ENCODE peak calls at places on chromosomes 6 and 20, in eight cellular contexts. S is aorta, A is PC-3, D is uterus, L is HL-60, T is HepG2, N is thoracic aorta, U is neural progenitor cell. H is an unnamed sample.

GRCh38 chr6:43575105-43575771 is 600 bp downstream of the XPO5 start:
- DNase-seq in S (peak; percentile 87), A (peak; percentile 17), D (no peak), L (peak; percentile 24), T (peak; percentile 40), N (no peak), U (peak; percentile 73), H (no peak)

GRCh38 chr20:63967330-63968135 is 2.2 kb downstream of the ZNF512B start:
- DNase-seq in S (peak; percentile 70), A (no peak), D (no peak), L (no peak), T (no peak), N (no peak), U (no peak), H (no peak)

GRCh38 chr20:37298190-37298939 is 8.9 kb downstream of the MANBAL start:
- DNase-seq in S (no peak), A (peak; percentile 22), D (no peak), L (no peak), T (no peak), N (no peak), U (no peak), H (peak; percentile 80)

GRCh38 chr6:90131614-90132423 is 164.8 kb downstream of the BACH2 start:
- DNase-seq in S (peak; percentile 92), A (no peak), D (peak; percentile 55), L (no peak), T (no peak), N (no peak), U (no peak), H (no peak)

GRCh38 chr6:148747493-148748160 is 797 bp downstream of the UST start:
- DNase-seq in S (peak; percentile 87), A (peak; percentile 40), D (peak; percentile 49), L (no peak), T (no peak), N (no peak), U (peak; percentile 84), H (no peak)

GRCh38 chr20:54054516-54054915 is 15.9 kb downstream of the BCAS1 start:
- DNase-seq in S (no peak), A (no peak), D (no peak), L (no peak), T (no peak), N (no peak), U (no peak), H (no peak)

GRCh38 chr6:25337431-25337830 is 58.3 kb downstream of the CARMIL1 start:
- DNase-seq in S (no peak), A (no peak), D (no peak), L (no peak), T (no peak), N (no peak), U (no peak), H (no peak)

GRCh38 chr6:118565317-118565960 is 17.3 kb downstream of the PLN start:
- DNase-seq in S (no peak), A (peak; percentile 56), D (no peak), L (no peak), T (peak; percentile 36), N (no peak), U (no peak), H (no peak)

GRCh38 chr20:9407805-9408421 is 106.5 kb upstream of the LAMP5 start:
- DNase-seq in S (no peak), A (peak; percentile 92), D (peak; percentile 39), L (peak; percentile 55), T (peak; percentile 65), N (peak; percentile 34), U (peak; percentile 67), H (no peak)

GRCh38 chr6:116971959-116972358 is 94.9 kb downstream of the RFX6 start:
- DNase-seq in S (no peak), A (peak; percentile 62), D (no peak), L (no peak), T (peak; percentile 68), N (no peak), U (peak; percentile 56), H (no peak)

GRCh38 chr6:165227644-165228329 is 81.6 kb downstream of the C6orf118 start:
- DNase-seq in S (no peak), A (peak; percentile 65), D (no peak), L (no peak), T (no peak), N (no peak), U (no peak), H (peak; percentile 49)

GRCh38 chr20:56426026-56426425 is 14.0 kb downstream of the CASS4 start:
- DNase-seq in S (no peak), A (no peak), D (no peak), L (no peak), T (no peak), N (no peak), U (no peak), H (no peak)

GRCh38 chr6:43671801-43672690 is 15.5 kb downstream of the MRPS18A start:
- DNase-seq in S (peak; percentile 73), A (no peak), D (peak; percentile 50), L (no peak), T (peak; percentile 88), N (no peak), U (no peak), H (no peak)

GRCh38 chr6:71367763-71368162 is 79.2 kb downstream of the OGFRL1 start:
- DNase-seq in S (no peak), A (no peak), D (no peak), L (no peak), T (no peak), N (no peak), U (no peak), H (no peak)

GRCh38 chr6:111720931-111721496 is 115.3 kb upstream of the TRAF3IP2 start:
- DNase-seq in S (no peak), A (no peak), D (no peak), L (no peak), T (no peak), N (no peak), U (no peak), H (no peak)

GRCh38 chr6:142822383-142822782 is 122.6 kb downstream of the HIVEP2 start:
- DNase-seq in S (no peak), A (no peak), D (no peak), L (no peak), T (no peak), N (no peak), U (no peak), H (no peak)

GRCh38 chr6:142821860-142822259 is 123.1 kb downstream of the HIVEP2 start:
- DNase-seq in S (no peak), A (no peak), D (no peak), L (no peak), T (no peak), N (no peak), U (no peak), H (no peak)

GRCh38 chr6:142820336-142821016 is 124.5 kb downstream of the HIVEP2 start:
- DNase-seq in S (no peak), A (no peak), D (no peak), L (no peak), T (no peak), N (no peak), U (no peak), H (no peak)

GRCh38 chr6:142821164-142821716 is 123.7 kb downstream of the HIVEP2 start:
- DNase-seq in S (no peak), A (no peak), D (no peak), L (no peak), T (no peak), N (no peak), U (no peak), H (no peak)

DNA sequence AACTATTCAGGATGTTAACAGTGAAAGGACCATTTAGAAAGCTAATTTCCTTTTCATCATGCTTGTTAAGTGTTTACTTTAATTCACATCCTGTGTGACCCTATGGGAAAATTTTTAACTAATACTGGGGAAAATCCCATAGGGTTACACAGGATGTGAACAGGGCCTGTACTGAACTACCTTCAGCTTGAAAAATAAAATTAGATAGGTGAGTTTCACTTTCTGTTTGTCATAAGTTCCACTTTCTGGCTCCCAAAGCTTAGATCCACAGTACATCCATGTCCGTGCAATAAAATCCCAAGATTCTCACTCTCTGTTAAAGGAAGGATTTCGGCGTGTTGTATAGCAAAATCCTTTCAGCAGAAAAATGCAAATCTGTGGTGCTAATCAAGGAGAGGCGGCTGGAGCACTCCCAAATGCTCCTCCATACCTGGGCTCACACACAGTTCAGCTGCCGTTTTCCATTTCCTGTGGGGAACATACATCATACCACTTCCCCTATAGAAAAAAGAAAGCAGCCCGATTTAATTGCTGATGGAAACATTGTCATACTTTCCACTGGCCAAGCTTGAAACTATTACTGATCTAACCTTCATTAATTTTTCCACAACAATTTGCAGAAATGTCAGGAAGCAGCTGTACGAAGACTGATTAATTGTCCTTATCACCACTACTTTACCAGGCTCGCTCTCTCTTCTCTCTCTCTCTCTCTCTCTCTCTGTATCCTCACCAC is 125.2 kb downstream of the HIVEP2 start:
- DNase-seq in S (no peak), A (no peak), D (no peak), L (peak; percentile 28), T (no peak), N (no peak), U (no peak), H (no peak)
- H3K27ac ChIP-seq in S (peak overlapping the region; percentile 61), A (peak overlapping the region; percentile 40), D (peak overlapping the region; percentile 59), L (peak overlapping the region; percentile 37), T (no peak overlapping the region), N (peak overlapping the region; percentile 16), U (no peak overlapping the region), H (no peak overlapping the region)

GRCh38 chr20:5090191-5090590 is 29.6 kb downstream of the PCNA start:
- DNase-seq in S (no peak), A (no peak), D (no peak), L (peak; percentile 76), T (no peak), N (no peak), U (no peak), H (no peak)
- H3K27ac ChIP-seq in S (no peak overlapping the region), A (no peak overlapping the region), D (no peak overlapping the region), L (peak overlapping the region; percentile 73), T (no peak overlapping the region), N (no peak overlapping the region), U (no peak overlapping the region), H (no peak overlapping the region)

DNA sequence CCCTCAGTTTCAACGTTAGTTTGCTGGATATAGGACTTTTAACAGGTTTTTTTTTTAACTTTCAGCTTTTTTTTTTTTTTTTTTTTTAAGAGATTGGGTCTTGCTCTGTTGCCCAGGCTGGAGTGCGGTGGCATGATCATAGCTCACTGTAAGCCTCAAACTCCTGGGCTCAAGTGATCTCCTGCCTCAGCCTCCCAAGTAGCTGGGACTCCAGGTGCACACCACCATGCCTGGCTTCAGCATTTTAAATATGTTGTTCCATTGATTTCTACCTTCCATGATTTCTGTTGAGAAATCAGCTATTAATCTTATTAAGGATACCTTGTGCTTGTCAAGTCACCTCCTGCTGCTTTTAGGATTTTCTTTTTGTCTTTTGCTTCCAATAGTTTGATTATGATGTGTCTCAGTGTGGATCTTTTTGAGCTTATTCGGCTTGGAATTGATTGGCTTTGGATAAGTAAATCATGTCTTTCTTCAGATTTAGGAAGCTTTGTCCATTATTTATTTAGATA is 52.0 kb downstream of the CDYL start:
- DNase-seq in S (no peak), A (no peak), D (no peak), L (no peak), T (no peak), N (no peak), U (no peak), H (no peak)
- H3K27ac ChIP-seq in S (no peak overlapping the region), A (no peak overlapping the region), D (no peak overlapping the region), L (no peak overlapping the region), T (no peak overlapping the region), N (no peak overlapping the region), U (no peak overlapping the region), H (no peak overlapping the region)

DNA sequence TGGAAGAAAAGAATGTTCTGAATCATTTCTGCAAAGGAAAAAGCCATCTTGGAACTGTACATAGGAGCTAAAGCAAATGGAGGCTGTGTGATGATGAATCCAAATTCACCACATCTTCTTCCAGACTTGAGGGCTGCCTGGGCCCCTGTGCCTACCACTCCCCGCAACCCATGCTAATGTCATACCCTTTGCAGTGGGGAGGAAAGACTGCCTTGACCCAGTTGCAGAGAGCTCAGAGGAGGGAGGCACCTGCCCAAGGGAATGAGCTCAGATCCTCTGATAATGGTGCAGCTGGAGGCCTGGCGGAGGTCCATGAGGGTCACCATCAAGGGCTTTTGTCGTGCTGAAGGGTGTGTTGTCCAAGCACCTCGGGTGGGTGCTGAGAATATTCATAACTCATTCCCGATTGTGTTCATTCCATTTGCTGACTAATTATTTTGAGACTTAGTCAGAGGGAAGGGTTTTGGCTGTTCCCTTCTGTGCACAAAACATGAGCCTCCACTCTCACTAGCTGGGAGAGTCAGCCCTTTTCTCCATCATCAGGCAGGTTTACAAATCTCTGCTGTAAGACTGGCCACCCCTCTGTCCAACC is 245.8 kb upstream of the JAG1 start:
- DNase-seq in S (peak; percentile 79), A (peak; percentile 96), D (peak; percentile 27), L (no peak), T (no peak), N (peak; percentile 43), U (no peak), H (no peak)
- H3K27ac ChIP-seq in S (no peak overlapping the region), A (peak overlapping the region; percentile 69), D (no peak overlapping the region), L (no peak overlapping the region), T (no peak overlapping the region), N (peak overlapping the region; percentile 75), U (no peak overlapping the region), H (peak overlapping the region; percentile 68)

H was measured in epithelial cell of prostate.